ENCODE peak calls at places on chromosomes 1 and 21, in four cellular contexts. G is small intestine, J is fibroblast of lung, H is right lobe of liver. Z is an unnamed sample.

GRCh38 chr1:79388694-79389361 is 382.3 kb upstream of the ADGRL4 start:
- DNase-seq in G (no peak), J (no peak), H (no peak), Z (no peak)

GRCh38 chr21:44397431-44398031 is 44.1 kb downstream of the TRPM2 start:
- DNase-seq in G (no peak), J (no peak), H (no peak), Z (peak; percentile 12)

GRCh38 chr1:161382214-161383019 is 14.7 kb upstream of the CFAP126 start:
- DNase-seq in G (peak; percentile 72), J (peak; percentile 80), H (no peak), Z (no peak)

GRCh38 chr1:41503507-41504125 is 19.1 kb upstream of the EDN2 start:
- DNase-seq in G (no peak), J (no peak), H (no peak), Z (no peak)

GRCh38 chr1:42978317-42979036 is 19.8 kb upstream of the SLC2A1 start:
- DNase-seq in G (no peak), J (peak; percentile 33), H (no peak), Z (no peak)

GRCh38 chr1:175673236-175674150 is 69.9 kb downstream of the TNR start:
- DNase-seq in G (no peak), J (peak; percentile 1), H (no peak), Z (no peak)

GRCh38 chr1:211928993-211929637 is 98.6 kb upstream of the LPGAT1 start:
- DNase-seq in G (peak; percentile 92), J (no peak), H (peak; percentile 41), Z (no peak)

GRCh38 chr1:168119750-168120149 is 17.0 kb downstream of the GPR161 start:
- DNase-seq in G (no peak), J (no peak), H (no peak), Z (no peak)

GRCh38 chr1:180765156-180765555 is 133.3 kb downstream of the XPR1 start:
- DNase-seq in G (no peak), J (peak; percentile 43), H (no peak), Z (no peak)

GRCh38 chr1:240672132-240672811 is 60.3 kb upstream of the GREM2 start:
- DNase-seq in G (no peak), J (no peak), H (no peak), Z (no peak)

GRCh38 chr1:48495166-48495565 is 23.2 kb upstream of the SPATA6 start:
- DNase-seq in G (no peak), J (no peak), H (no peak), Z (no peak)

GRCh38 chr1:173580081-173580480 is 22.8 kb downstream of the SLC9C2 start:
- DNase-seq in G (no peak), J (no peak), H (no peak), Z (no peak)

GRCh38 chr1:43522776-43523480 is 7.8 kb upstream of the PTPRF start:
- DNase-seq in G (peak; percentile 99), J (peak; percentile 83), H (peak; percentile 70), Z (no peak)

GRCh38 chr1:26434161-26434752 is 2.1 kb downstream of the DHDDS start:
- DNase-seq in G (no peak), J (peak; percentile 27), H (no peak), Z (no peak)

GRCh38 chr1:64356636-64357256 is 113.2 kb upstream of the CACHD1 start:
- DNase-seq in G (no peak), J (no peak), H (no peak), Z (no peak)

GRCh38 chr1:23013657-23014056 is 2.0 kb downstream of the TEX46 start:
- DNase-seq in G (peak; percentile 11), J (no peak), H (no peak), Z (no peak)

GRCh38 chr1:158285756-158286241 is 3.9 kb upstream of the CD1C start:
- DNase-seq in G (no peak), J (no peak), H (peak; percentile 30), Z (peak; percentile 34)

GRCh38 chr21:32562426-32562825 is 22.9 kb downstream of the TCP10L start:
- DNase-seq in G (peak; percentile 10), J (peak; percentile 67), H (no peak), Z (peak; percentile 71)

GRCh38 chr1:248243204-248243603 is 12.0 kb downstream of the OR2M4 start:
- DNase-seq in G (peak; percentile 0), J (peak; percentile 3), H (no peak), Z (peak; percentile 57)

GRCh38 chr21:46063734-46064680 is 33.9 kb upstream of the COL6A2 start:
- DNase-seq in G (no peak), J (no peak), H (no peak), Z (no peak)

GRCh38 chr1:24021403-24022266 is 41.5 kb upstream of the SRSF10 start:
- DNase-seq in G (peak; percentile 83), J (no peak), H (peak; percentile 47), Z (peak; percentile 60)

GRCh38 chr1:200526709-200527612 is 93.6 kb downstream of the KIF14 start:
- DNase-seq in G (no peak), J (peak; percentile 50), H (no peak), Z (no peak)

GRCh38 chr21:41316641-41317392 is at the start of gene FAM3B:
- DNase-seq in G (peak; percentile 82), J (no peak), H (no peak), Z (no peak)

GRCh38 chr1:151003175-151003574 is 3.5 kb downstream of the MINDY1 start:
- DNase-seq in G (no peak), J (no peak), H (no peak), Z (no peak)

GRCh38 chr1:230760360-230760827 is 13.2 kb downstream of the CAPN9 start:
- DNase-seq in G (no peak), J (no peak), H (peak; percentile 38), Z (no peak)

GRCh38 chr1:101302831-101303511 is 66.2 kb downstream of the S1PR1 start:
- DNase-seq in G (no peak), J (peak; percentile 40), H (no peak), Z (no peak)

GRCh38 chr1:90725341-90725960 is 8.3 kb upstream of the BARHL2 start:
- DNase-seq in G (no peak), J (no peak), H (no peak), Z (no peak)

GRCh38 chr21:43585924-43586411 is 73.3 kb downstream of the HSF2BP start:
- DNase-seq in G (peak; percentile 28), J (peak; percentile 100), H (no peak), Z (peak; percentile 83)

GRCh38 chr1:72397786-72398185 is 115.4 kb upstream of the NEGR1 start:
- DNase-seq in G (no peak), J (peak; percentile 86), H (no peak), Z (peak; percentile 22)

GRCh38 chr1:208278638-208279037 is 34.5 kb upstream of the PLXNA2 start:
- DNase-seq in G (no peak), J (no peak), H (no peak), Z (no peak)

GRCh38 chr1:208276757-208277435 is 32.7 kb upstream of the PLXNA2 start:
- DNase-seq in G (no peak), J (no peak), H (no peak), Z (no peak)

GRCh38 chr1:208280681-208281439 is 36.7 kb upstream of the PLXNA2 start:
- DNase-seq in G (no peak), J (no peak), H (no peak), Z (no peak)

GRCh38 chr1:208280184-208280583 is 36.0 kb upstream of the PLXNA2 start:
- DNase-seq in G (no peak), J (no peak), H (no peak), Z (no peak)
- H3K4me1 ChIP-seq in G (no peaks in the 10 kb centered on the region), J (no peaks in the 10 kb centered on the region), H (no peaks in the 10 kb centered on the region), Z (no peaks in the 10 kb centered on the region)

GRCh38 chr1:245211035-245211749 is 56.4 kb downstream of the KIF26B start:
- DNase-seq in G (no peak), J (no peak), H (no peak), Z (no peak)
- H3K4me1 ChIP-seq in G (no peaks in the 10 kb centered on the region), J (no peaks in the 10 kb centered on the region), H (no peaks in the 10 kb centered on the region), Z (peaks cover 2% of the 10 kb centered on the region)

DNA sequence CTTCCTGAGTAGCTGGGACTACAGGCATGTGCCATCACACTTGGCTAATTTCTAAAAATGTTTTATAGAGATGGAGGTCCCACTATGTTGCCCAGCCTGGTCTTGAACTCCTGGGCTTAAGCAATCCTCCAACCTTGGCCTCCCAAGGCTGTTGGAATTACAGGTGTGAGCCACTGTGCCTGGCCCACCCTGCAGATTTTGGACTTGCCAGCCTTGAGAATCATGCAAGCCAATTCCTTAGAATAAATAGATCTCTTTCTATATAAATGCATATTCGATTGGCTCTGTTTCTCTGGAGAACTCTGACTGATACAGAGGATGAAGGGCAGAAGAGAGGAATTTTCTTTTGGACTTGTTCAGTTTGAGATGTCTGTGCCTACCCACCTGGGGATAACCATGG is 6.7 kb downstream of the CLDN14 start:
- DNase-seq in G (no peak), J (no peak), H (no peak), Z (no peak)
- H3K4me1 ChIP-seq in G (no peaks in the 10 kb centered on the region), J (no peaks in the 10 kb centered on the region), H (peaks cover 12% of the 10 kb centered on the region), Z (no peaks in the 10 kb centered on the region)

DNA sequence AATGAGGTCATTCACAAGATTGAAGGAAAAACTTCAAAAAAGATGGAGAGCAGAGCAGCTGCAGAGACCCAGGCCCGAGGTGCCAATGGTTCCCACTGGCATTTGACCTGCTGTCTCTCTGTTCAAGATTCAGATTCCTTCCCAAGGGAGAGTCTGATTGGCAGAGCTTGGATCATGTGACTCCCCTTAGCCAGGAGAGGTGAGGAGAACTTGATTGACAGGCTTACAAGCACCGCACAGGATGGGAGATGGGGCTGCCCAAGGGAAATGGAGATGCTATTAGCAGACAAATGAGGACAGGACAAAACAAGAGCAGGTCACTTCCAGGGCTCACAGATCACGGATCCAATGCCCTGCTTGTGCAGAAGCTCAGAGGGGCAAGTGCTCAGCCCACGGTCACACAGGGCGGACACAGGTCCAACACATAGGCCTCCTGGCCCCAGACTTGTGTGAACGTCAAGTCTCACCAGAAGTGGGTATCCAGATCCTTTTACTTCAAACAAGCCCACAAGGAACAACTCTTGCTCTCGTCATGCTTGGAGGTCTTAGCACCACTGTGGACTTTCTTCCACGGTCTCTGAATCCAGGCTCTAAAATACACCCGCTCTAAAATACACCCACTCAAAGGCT is 275.0 kb downstream of the RRAGC start:
- DNase-seq in G (no peak), J (no peak), H (no peak), Z (no peak)
- H3K4me1 ChIP-seq in G (no peaks in the 10 kb centered on the region), J (no peaks in the 10 kb centered on the region), H (no peaks in the 10 kb centered on the region), Z (no peaks in the 10 kb centered on the region)